ENCODE peak calls at places on chromosomes 11 and 22, in seven cellular contexts. B is HCT116, R is H1, Q is SK-N-SH, S is HepG2, D is GM12878, C is K562. L is an unnamed sample.

GRCh38 chr11:100777736-100778135 is 90.6 kb downstream of the ARHGAP42 start:
- DNase-seq in B (no peak), R (no peak), Q (no peak), S (no peak), D (no peak), C (no peak), L (no peak)

GRCh38 chr11:92932023-92932422 is 37.4 kb upstream of the MTNR1B start:
- DNase-seq in B (no peak), R (no peak), Q (no peak), S (no peak), D (no peak), C (no peak), L (no peak)

GRCh38 chr11:46335271-46335670 is 12.0 kb upstream of the DGKZ start:
- DNase-seq in B (no peak), R (no peak), Q (no peak), S (no peak), D (no peak), C (no peak), L (no peak)

GRCh38 chr11:89182773-89183172 is 5.1 kb downstream of the TYR start:
- DNase-seq in B (no peak), R (no peak), Q (no peak), S (no peak), D (no peak), C (no peak), L (no peak)

GRCh38 chr11:6498121-6498520 is 1.0 kb downstream of the DNHD1 start:
- DNase-seq in B (no peak), R (no peak), Q (no peak), S (no peak), D (no peak), C (no peak), L (no peak)

GRCh38 chr11:126751242-126751641 is 249.3 kb downstream of the KIRREL3 start:
- DNase-seq in B (no peak), R (no peak), Q (no peak), S (no peak), D (no peak), C (no peak), L (no peak)

GRCh38 chr11:17991799-17992433 is 20.9 kb downstream of the SERGEF start:
- DNase-seq in B (peak), R (no peak), Q (peak), S (peak), D (no peak), C (peak), L (peak)

GRCh38 chr11:57645716-57646085 is 4.0 kb downstream of the YPEL4 start:
- DNase-seq in B (no peak), R (peak), Q (no peak), S (no peak), D (no peak), C (no peak), L (no peak)

GRCh38 chr11:59960502-59961381 is 3.1 kb upstream of the OOSP4A start:
- DNase-seq in B (no peak), R (no peak), Q (peak), S (no peak), D (no peak), C (peak), L (no peak)

GRCh38 chr22:43113516-43114251 is 3.1 kb downstream of the BIK start:
- DNase-seq in B (no peak), R (no peak), Q (no peak), S (peak), D (no peak), C (no peak), L (no peak)

GRCh38 chr11:17173332-17173731 is 34.5 kb downstream of the PIK3C2A start:
- DNase-seq in B (no peak), R (no peak), Q (no peak), S (no peak), D (no peak), C (no peak), L (no peak)

GRCh38 chr11:13278620-13279486 is 1.3 kb downstream of the BMAL1 start:
- DNase-seq in B (no peak), R (peak), Q (peak), S (no peak), D (no peak), C (no peak), L (peak)

GRCh38 chr11:86949995-86950993 is 4.9 kb downstream of the FZD4 start:
- DNase-seq in B (no peak), R (no peak), Q (no peak), S (no peak), D (no peak), C (no peak), L (no peak)

GRCh38 chr11:66749091-66749490 is 20.1 kb upstream of the SPTBN2 start:
- DNase-seq in B (no peak), R (no peak), Q (no peak), S (no peak), D (no peak), C (no peak), L (peak)

GRCh38 chr11:117818036-117818858 is 6.3 kb downstream of the FXYD2 start:
- DNase-seq in B (no peak), R (no peak), Q (no peak), S (no peak), D (no peak), C (peak), L (no peak)

GRCh38 chr11:66062408-66062807 is 7.7 kb upstream of the PACS1 start:
- DNase-seq in B (no peak), R (no peak), Q (no peak), S (no peak), D (no peak), C (no peak), L (no peak)

GRCh38 chr11:61377461-61378160 is 14.8 kb upstream of the TMEM216 start:
- DNase-seq in B (no peak), R (no peak), Q (no peak), S (no peak), D (no peak), C (no peak), L (no peak)

GRCh38 chr11:58573451-58574104 is 2.1 kb downstream of the LPXN start:
- DNase-seq in B (no peak), R (no peak), Q (no peak), S (no peak), D (no peak), C (peak), L (peak)

GRCh38 chr22:32695451-32695891 is 106.0 kb upstream of the TIMP3 start:
- DNase-seq in B (peak), R (no peak), Q (no peak), S (peak), D (no peak), C (no peak), L (no peak)

GRCh38 chr11:45262900-45263299 is 23.2 kb downstream of the SYT13 start:
- DNase-seq in B (no peak), R (no peak), Q (no peak), S (no peak), D (no peak), C (no peak), L (no peak)

GRCh38 chr22:44396021-44396726 is 83.4 kb upstream of the SHISAL1 start:
- DNase-seq in B (no peak), R (peak), Q (peak), S (no peak), D (no peak), C (no peak), L (no peak)

GRCh38 chr11:8787372-8787771 is 104.8 kb downstream of the RPL27A start:
- DNase-seq in B (no peak), R (no peak), Q (no peak), S (no peak), D (no peak), C (no peak), L (no peak)

GRCh38 chr11:77198440-77198849 is 70.4 kb downstream of the MYO7A start:
- DNase-seq in B (peak), R (peak), Q (peak), S (peak), D (no peak), C (peak), L (no peak)

GRCh38 chr11:64839887-64840782 is 4.3 kb downstream of the CDC42BPG start:
- DNase-seq in B (no peak), R (no peak), Q (no peak), S (no peak), D (no peak), C (no peak), L (no peak)

GRCh38 chr11:1554981-1555712 is 16.9 kb downstream of the DUSP8 start:
- DNase-seq in B (no peak), R (peak), Q (no peak), S (no peak), D (no peak), C (no peak), L (no peak)

GRCh38 chr11:130146797-130147196 is 12.8 kb upstream of the ST14 start:
- DNase-seq in B (no peak), R (no peak), Q (no peak), S (no peak), D (no peak), C (no peak), L (no peak)

GRCh38 chr11:8019671-8020597 is 32.8 kb downstream of the EIF3F start:
- DNase-seq in B (no peak), R (peak), Q (peak), S (no peak), D (no peak), C (no peak), L (no peak)

GRCh38 chr11:75567971-75568370 is 5.9 kb downstream of the SERPINH1 start:
- DNase-seq in B (no peak), R (no peak), Q (no peak), S (no peak), D (no peak), C (no peak), L (no peak)

GRCh38 chr11:117197516-117198456 is 1.4 kb upstream of the TAGLN start:
- DNase-seq in B (no peak), R (peak), Q (peak), S (no peak), D (no peak), C (peak), L (peak)

GRCh38 chr11:35365961-35366360 is 53.4 kb downstream of the SLC1A2 start:
- DNase-seq in B (no peak), R (no peak), Q (no peak), S (no peak), D (no peak), C (no peak), L (peak)

GRCh38 chr22:28181332-28181731 is 262.3 kb upstream of the PITPNB start:
- DNase-seq in B (no peak), R (no peak), Q (no peak), S (no peak), D (no peak), C (no peak), L (no peak)

GRCh38 chr11:33257160-33257896 is at the start of gene HIPK3:
- DNase-seq in B (no peak), R (peak), Q (peak), S (peak), D (no peak), C (peak), L (peak)

GRCh38 chr11:93542753-93543246 is 391 bp downstream of the SMCO4 start:
- DNase-seq in B (no peak), R (peak), Q (no peak), S (no peak), D (no peak), C (no peak), L (peak)

GRCh38 chr11:20226936-20227335 is 66.7 kb upstream of the DBX1 start:
- DNase-seq in B (no peak), R (no peak), Q (no peak), S (no peak), D (no peak), C (no peak), L (no peak)

GRCh38 chr22:20746466-20747189 is 27.3 kb upstream of the SERPIND1 start:
- DNase-seq in B (no peak), R (no peak), Q (no peak), S (no peak), D (no peak), C (no peak), L (no peak)

GRCh38 chr22:21106000-21106399 is 60.3 kb downstream of the LRRC74B start:
- DNase-seq in B (no peak), R (no peak), Q (no peak), S (no peak), D (no peak), C (no peak), L (no peak)

GRCh38 chr11:100632970-100633452 is 54.1 kb upstream of the ARHGAP42 start:
- DNase-seq in B (no peak), R (no peak), Q (no peak), S (peak), D (no peak), C (no peak), L (peak)

GRCh38 chr11:129414144-129414876 is 38.7 kb downstream of the BARX2 start:
- DNase-seq in B (no peak), R (no peak), Q (no peak), S (no peak), D (no peak), C (no peak), L (no peak)

GRCh38 chr11:62707277-62707771 is at the start of the genes BSCL2 and GNG3:
- DNase-seq in B (no peak), R (peak), Q (peak), S (no peak), D (no peak), C (peak), L (no peak)
- TF ChIP-seq JUND in B (no peak), R (peak), Q (no peak), S (no peak), D (no peak), C (peak), L (no peak)

GRCh38 chr22:39415506-39415905 is 15.9 kb downstream of the TAB1 start:
- DNase-seq in B (no peak), R (no peak), Q (no peak), S (no peak), D (no peak), C (no peak), L (no peak)
- TF ChIP-seq JUND in B (no peak), R (no peak), Q (no peak), S (no peak), D (no peak), C (no peak), L (no peak)

DNA sequence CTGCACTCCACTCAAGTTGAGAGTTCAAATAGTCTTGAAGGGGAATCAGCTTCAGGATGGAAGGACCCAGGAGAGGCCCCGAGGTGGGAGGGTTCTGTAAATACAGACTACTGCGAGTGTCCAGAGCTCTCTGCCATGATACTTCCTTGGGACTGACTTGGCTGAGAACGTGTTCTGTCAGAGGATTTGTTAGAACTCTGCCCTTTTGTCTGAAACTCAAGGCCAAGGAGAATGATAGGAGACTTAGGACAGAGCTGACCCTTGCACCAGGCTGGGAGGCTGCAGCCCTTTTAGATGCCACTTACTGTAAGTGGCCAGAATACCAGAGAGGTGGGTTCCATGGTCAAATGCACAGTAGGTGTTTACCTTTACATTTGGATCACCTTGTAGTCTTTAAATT is 2.9 kb upstream of the ATF4 start:
- DNase-seq in B (no peak), R (no peak), Q (no peak), S (no peak), D (no peak), C (no peak), L (no peak)
- TF ChIP-seq JUND in B (no peak), R (no peak), Q (no peak), S (no peak), D (no peak), C (no peak), L (no peak)

DNA sequence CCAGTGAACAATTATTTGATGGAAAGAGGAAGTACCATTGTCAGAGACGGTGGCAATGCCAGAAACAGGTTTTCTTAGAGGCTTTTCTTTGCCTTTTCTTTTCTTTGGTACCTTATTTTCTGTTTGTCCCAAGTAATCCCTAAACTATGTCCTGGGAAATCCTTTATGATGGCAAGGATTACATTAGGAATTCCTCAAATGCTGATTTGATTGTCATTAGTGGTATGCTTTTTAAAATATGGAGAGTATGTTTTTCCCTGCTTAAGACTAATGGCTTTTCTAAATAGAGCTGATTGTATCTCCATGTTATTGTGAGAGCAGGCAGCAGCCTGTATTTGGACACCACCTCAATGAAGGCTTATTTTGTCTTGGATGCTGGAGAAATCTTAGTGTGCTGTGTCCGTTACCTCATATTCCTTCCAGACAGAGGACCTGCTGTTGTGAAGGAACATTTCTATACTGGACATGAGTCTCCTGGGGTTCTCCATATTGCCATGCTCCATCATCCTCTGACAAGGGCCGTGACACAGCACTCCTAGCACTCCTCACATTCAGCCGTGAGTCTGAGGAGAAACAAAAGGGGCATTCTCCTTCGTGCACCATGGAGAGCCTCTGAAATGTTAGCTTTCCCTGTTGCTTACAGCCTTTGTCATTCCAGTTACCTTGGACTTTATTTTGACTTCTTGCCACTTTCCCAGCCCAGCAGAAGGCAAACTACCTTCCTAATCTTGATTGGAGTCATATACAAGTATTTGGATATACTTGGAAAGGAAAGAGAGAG is 29.4 kb upstream of the TECTA start:
- DNase-seq in B (no peak), R (no peak), Q (no peak), S (peak), D (no peak), C (no peak), L (no peak)
- TF ChIP-seq JUND in B (no peak), R (no peak), Q (no peak), S (no peak), D (no peak), C (no peak), L (no peak)

GRCh38 chr22:17951315-17951714 is 73.0 kb downstream of the MICAL3 start:
- DNase-seq in B (no peak), R (no peak), Q (no peak), S (peak), D (no peak), C (no peak), L (no peak)
- TF ChIP-seq JUND in B (no peak), R (no peak), Q (no peak), S (no peak), D (no peak), C (no peak), L (no peak)

GRCh38 chr11:132062541-132062940 is 692.1 kb downstream of the NTM start:
- DNase-seq in B (no peak), R (no peak), Q (no peak), S (no peak), D (no peak), C (no peak), L (no peak)
- TF ChIP-seq JUND in B (no peak), R (no peak), Q (no peak), S (no peak), D (no peak), C (no peak), L (no peak)

DNA sequence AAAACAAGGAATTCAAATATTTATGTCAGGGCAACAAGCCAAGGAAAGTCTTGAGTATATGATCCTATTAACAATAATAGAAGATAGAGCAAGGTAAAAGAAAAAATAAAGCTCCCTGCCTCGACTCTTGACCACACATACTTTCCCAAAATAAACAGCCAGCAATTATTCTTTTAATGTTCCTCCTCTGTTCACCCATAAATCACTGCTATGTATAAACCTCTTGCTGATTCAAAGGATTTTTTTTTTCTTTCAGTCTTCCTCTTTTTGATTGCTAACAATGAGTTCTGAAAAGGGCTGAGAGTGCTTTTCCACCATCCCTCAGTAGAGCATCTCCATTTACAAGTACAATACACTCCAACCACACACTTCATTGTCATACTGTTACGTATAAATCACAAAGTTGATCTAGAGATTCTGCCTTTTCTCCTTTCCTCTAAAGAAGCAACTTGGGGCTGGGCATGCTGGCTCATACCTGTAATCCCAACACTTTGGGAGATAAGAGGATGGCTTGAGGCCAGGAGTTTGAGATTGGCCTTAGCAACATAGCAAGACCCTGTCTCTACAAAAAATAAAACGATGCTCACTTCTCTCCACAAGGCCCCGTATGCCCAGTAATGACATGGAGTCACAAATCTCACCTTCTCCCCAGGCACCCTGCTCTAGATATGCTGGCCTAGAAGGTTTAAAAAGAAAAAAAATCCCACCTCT is 24.0 kb downstream of the RAB30 start:
- DNase-seq in B (no peak), R (no peak), Q (no peak), S (no peak), D (no peak), C (no peak), L (no peak)
- TF ChIP-seq JUND in B (no peak), R (no peak), Q (no peak), S (no peak), D (no peak), C (no peak), L (no peak)